ENCODE peak calls at places on chromosomes 16 and 17, in eight cellular contexts. D is testis, W is ovary, Z is A549, N is tibial nerve, R is right lobe of liver, J is adrenal gland, O is IMR-90. H is an unnamed sample. For H3K4me1, the result is how much of the 10 kb centered on the place peaks cover.

GRCh38 chr17:54899721-54900456 is 763 bp upstream of the TOM1L1 start:
- DNase-seq in R (no peak), O (peak), Z (no peak), D (no peak), J (no peak), W (no peak), N (no peak), H (no peak)

GRCh38 chr16:81526935-81527334 is 82.3 kb downstream of the CMIP start:
- DNase-seq in D (peak), N (no peak), R (no peak), O (peak), J (no peak), Z (no peak), W (peak), H (no peak)

GRCh38 chr16:24972608-24973220 is 42.5 kb downstream of the ARHGAP17 start:
- DNase-seq in J (no peak), D (no peak), R (peak), O (no peak), W (no peak), N (no peak), Z (no peak), H (no peak)

GRCh38 chr17:19719365-19720209 is 3.2 kb upstream of the SLC47A2 start:
- DNase-seq in W (no peak), O (no peak), N (no peak), D (no peak), J (no peak), R (no peak), Z (peak), H (peak)

GRCh38 chr16:67767953-67768352 is 38.4 kb downstream of the RANBP10 start:
- DNase-seq in O (peak), R (no peak), W (no peak), J (no peak), N (no peak), Z (no peak), D (no peak), H (no peak)

GRCh38 chr16:66479661-66480264 is 52.7 kb downstream of the BEAN1 start:
- DNase-seq in W (no peak), O (no peak), J (no peak), N (no peak), Z (no peak), R (peak), D (no peak), H (peak)

GRCh38 chr16:69127966-69128510 is 4.3 kb downstream of the CHTF8 start:
- DNase-seq in N (no peak), R (peak), Z (no peak), D (no peak), W (no peak), O (no peak), J (no peak), H (no peak)

GRCh38 chr16:60123387-60124023 is 1389.4 kb upstream of the GOT2 start:
- DNase-seq in D (no peak), N (no peak), J (no peak), O (no peak), Z (no peak), R (no peak), W (no peak), H (no peak)

GRCh38 chr16:31400191-31400590 is 7.1 kb downstream of the ITGAD start:
- DNase-seq in N (no peak), R (no peak), W (no peak), J (no peak), Z (no peak), D (no peak), O (no peak), H (no peak)

GRCh38 chr16:12869681-12870427 is 31.5 kb upstream of the SHISA9 start:
- DNase-seq in W (no peak), J (no peak), R (no peak), O (no peak), Z (no peak), N (no peak), D (no peak), H (no peak)

GRCh38 chr17:51833620-51834019 is 324.9 kb downstream of the CA10 start:
- DNase-seq in J (no peak), W (no peak), D (no peak), O (no peak), N (no peak), Z (no peak), R (no peak), H (no peak)

GRCh38 chr16:68299571-68300453 is 10.9 kb downstream of the SLC7A6OS start:
- DNase-seq in Z (no peak), R (no peak), J (no peak), D (no peak), O (no peak), N (no peak), W (no peak), H (no peak)

GRCh38 chr16:13291934-13292333 is 390.5 kb downstream of the SHISA9 start:
- DNase-seq in R (no peak), Z (no peak), N (no peak), O (no peak), D (no peak), W (no peak), J (no peak), H (no peak)

GRCh38 chr16:83898463-83899271 is at the start of gene MLYCD:
- DNase-seq in N (peak), R (peak), W (peak), O (peak), J (peak), Z (peak), D (peak), H (peak)

GRCh38 chr16:68760671-68761275 is 23.7 kb downstream of the CDH1 start:
- DNase-seq in J (no peak), O (peak), N (no peak), D (no peak), R (no peak), W (no peak), Z (peak), H (no peak)

GRCh38 chr16:59121411-59121810 is 387.3 kb upstream of the GOT2 start:
- DNase-seq in N (no peak), O (no peak), D (no peak), Z (no peak), J (no peak), R (no peak), W (no peak), H (no peak)

GRCh38 chr17:61399131-61400057 is at the start of gene TBX2:
- DNase-seq in R (peak), Z (peak), J (peak), W (peak), O (peak), D (peak), N (peak), H (no peak)

GRCh38 chr17:1256699-1257098 is 13.5 kb upstream of the BHLHA9 start:
- DNase-seq in N (no peak), W (no peak), J (no peak), D (no peak), O (no peak), R (no peak), Z (no peak), H (no peak)

GRCh38 chr17:41464682-41465081 is 2.5 kb downstream of the KRT32 start:
- DNase-seq in W (peak), R (no peak), Z (peak), J (no peak), O (peak), N (peak), D (peak), H (no peak)

GRCh38 chr16:72013888-72014538 is 5.5 kb downstream of the DHODH start:
- DNase-seq in Z (no peak), D (peak), R (peak), N (no peak), J (no peak), O (no peak), W (peak), H (no peak)

GRCh38 chr17:41891135-41892065 is 26.2 kb upstream of the KLHL11 start:
- DNase-seq in O (no peak), Z (no peak), N (no peak), W (no peak), D (no peak), J (no peak), R (no peak), H (no peak)

GRCh38 chr17:28717578-28718316 is at the start of gene RAB34:
- DNase-seq in N (peak), D (peak), W (peak), R (no peak), O (peak), J (peak), Z (peak), H (no peak)

GRCh38 chr17:28718990-28719433 is 773 bp upstream of the RPL23A start:
- DNase-seq in R (no peak), D (no peak), J (no peak), Z (no peak), N (peak), O (no peak), W (peak), H (no peak)

GRCh38 chr17:28718317-28718672 is 627 bp upstream of the RAB34 start:
- DNase-seq in W (no peak), R (no peak), Z (no peak), J (no peak), D (no peak), O (no peak), N (no peak), H (no peak)

GRCh38 chr17:28715217-28715616 is 2.5 kb downstream of the RAB34 start:
- DNase-seq in Z (no peak), J (no peak), D (no peak), W (no peak), N (no peak), O (no peak), R (no peak), H (no peak)

DNA sequence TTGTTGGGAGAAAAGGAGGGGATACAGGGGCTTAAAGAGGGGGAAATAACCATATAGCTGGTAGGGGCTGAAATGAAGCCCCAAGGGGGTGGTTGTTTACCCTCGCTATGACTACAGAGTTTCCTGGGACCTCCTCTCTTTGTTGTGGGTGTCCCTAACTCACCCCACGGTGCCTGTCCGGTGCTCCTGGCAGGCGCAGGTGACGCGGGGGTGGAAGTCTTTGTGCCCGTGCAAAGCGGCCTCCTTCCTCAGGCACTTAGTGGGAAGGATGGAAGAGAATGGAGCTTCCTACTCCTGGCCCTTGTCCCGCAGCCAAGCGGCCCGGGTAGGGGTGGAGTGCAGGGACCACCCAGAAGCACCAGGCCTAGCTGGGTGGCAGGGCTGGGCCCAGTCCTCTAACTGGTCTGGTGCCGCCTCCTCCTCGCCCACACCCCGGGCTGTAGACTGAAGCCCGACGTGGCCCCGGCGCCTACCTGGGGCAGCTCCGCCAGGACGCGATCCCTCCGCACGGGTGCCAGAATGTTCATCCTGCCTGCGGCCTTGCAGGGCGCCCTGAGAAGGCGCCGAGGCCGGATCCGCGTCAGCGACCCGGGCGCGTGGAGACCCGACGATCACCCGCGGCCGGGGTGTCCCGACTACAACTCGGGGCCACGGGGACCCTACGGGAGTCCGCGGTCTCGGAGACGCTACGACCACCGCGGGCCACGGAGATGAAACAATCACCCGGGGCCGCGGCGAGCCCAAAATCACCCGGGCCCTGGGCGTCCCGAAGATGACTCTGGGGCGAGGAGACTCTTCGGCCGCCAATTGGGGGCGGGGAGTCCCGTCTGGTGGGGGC is 709 bp downstream of the RAB34 start:
- DNase-seq in N (no peak), J (peak), W (peak), O (peak), D (no peak), Z (no peak), R (no peak), H (no peak)
- H3K4me1 ChIP-seq in N (under half), J (under half), W (under half), O (under half), D (under half), Z (under half), R (under half), H (under half)

DNA sequence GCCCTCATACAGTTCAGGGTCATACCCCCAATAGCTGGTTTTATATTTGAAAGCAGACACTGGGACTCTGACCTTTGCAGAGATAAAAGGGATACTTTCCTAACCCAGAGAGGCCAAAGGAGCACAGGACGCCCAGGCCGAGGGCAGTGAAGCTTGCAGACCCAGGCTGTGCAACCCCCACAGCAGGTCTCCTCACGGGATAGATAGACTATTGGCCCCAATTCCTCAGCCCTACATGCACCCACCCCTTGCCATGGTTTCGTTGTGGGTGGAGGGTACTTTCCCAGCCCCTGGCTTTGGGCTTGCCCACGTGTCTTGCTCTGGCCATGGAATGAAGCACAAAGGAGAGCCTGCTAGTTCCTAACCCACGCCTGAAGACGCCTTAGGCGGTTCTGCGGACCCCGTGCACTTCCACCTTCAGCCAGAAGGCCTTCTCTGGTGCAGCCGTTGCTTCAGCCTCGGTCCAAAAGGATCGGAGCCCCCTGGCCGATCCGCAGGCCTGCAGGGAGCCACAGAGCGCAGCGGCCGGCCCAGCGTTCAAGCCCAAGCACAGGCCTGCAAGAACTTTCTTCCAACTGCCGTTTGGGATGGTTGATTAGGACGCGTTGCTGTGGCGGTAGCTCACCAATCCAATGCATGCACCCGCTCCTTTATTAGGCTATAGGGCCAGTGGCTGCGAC is 9.8 kb upstream of the BRCA1 start:
- DNase-seq in O (no peak), W (no peak), D (no peak), R (peak), N (no peak), J (no peak), Z (no peak), H (no peak)
- TF ChIP-seq POLR2A in O (no peak), W (no peak), D (no peak), R (no peak), N (no peak), J (no peak), Z (no peak), H (no peak)

DNA sequence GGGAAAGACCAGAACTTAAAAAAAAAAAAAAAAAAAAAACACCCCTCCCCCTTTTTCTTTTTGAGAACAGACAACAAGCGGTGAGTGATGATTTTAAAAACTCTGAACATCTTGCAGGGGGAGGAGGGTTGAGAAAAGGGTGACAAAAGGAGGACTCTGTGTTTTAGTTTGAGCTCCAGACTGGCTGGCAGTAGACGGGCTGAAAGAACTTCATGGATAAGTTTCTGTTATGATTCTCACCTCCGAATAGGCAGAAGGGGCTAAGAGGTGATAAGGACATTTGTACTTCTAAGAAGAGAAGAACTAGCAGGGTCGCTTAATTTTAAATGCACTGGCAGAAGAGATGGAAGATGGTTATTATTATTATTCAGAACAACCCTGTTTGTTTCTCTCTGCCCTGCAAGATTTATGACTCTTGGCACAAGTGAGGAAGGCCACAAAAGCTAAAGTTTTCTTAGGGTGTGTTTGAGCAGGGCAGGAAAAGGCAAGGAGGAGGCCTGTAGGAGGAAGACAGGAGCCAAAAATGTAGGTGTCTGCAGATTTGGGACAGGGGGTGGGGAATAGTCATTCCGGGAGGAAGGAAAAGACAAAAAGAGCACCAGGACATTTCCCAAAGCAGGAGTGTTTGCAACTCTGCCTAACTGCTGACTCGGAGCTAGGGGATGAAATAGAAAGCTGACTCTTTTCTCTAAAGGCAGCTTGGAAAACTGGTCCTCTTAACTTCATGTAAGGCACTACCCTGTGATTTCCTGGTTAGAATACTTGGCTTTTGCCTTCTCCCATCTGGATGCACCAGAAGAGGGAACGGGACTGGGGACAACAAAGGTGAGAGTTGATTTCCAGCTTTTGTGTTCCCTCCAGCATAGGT is 11.9 kb upstream of the HOXB2 start:
- DNase-seq in Z (no peak), N (no peak), J (no peak), D (no peak), R (no peak), W (no peak), O (peak), H (no peak)
- H3K4me1 ChIP-seq in Z (under half), N (under half), J (under half), D (under half), R (under half), W (under half), O (half or more), H (under half)

GRCh38 chr17:42895185-42895555 is 5.4 kb upstream of the G6PC1 start:
- DNase-seq in O (peak), D (peak), J (peak), R (peak), W (peak), Z (peak), N (no peak), H (no peak)
- TF ChIP-seq POLR2A in O (no peak), D (no peak), J (no peak), R (no peak), W (no peak), Z (no peak), N (no peak), H (no peak)

DNA sequence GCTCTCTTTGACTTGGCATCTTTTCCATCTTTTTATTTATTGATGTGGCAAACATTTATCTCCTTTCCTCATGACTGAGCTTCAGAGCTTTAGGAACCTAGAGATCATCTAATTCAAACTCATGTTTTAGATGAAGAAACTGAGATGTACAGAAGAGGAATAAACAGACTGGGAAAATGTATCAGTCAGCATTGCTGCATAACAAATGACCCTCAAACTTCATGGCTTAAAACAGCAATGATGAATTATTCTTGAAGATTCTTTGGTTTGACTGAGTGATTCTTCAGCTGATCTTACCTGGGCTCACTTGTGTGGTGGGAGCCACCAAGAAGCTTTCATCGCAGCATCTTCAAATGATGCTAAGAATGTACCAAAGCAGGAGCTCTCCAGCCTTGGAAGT is 44.0 kb upstream of the IRF8 start:
- DNase-seq in W (no peak), D (no peak), N (no peak), Z (no peak), R (no peak), O (no peak), J (no peak), H (no peak)
- H3K4me1 ChIP-seq in W (under half), D (under half), N (under half), Z (under half), R (under half), O (under half), J (under half), H (under half)

DNA sequence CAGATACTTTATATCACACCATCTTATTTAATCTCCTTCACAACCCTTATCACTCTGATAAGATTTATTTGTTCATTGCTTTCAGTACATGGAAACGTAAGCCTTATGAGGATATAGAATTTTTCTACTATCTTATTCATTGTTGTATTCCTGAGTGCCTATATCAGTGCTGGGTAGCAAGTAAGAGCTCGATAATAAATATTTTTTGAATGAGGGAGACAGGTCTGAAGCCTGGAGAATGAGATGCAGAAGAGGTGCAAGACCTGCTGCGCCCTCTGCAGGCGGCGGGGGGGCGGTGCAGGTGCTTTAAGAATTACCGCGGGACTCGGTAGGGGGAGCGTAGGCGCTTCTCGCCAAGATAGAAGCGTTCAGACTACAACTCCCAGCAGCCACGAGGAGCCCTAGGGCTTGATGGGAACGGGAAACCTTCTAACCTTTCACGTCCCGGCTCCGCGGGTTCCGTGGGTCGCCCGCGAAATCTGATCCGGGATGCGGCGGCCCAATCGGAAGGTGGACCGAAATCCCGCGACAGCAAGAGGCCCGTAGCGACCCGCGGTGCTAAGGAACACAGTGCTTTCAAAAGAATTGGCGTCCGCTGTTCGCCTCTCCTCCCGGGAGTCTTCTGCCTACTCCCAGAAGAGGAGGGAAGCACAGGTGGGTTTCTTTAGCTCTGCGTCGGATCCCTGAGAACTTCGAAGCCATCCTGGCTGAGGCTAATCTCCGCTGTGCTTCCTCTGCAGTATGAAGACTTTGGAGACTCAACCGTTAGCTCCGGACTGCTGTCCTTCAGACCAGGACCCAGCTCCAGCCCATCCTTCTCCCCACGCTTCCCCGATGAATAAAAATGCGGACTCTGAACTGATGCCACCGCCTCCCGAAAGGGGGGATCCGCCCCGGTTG is at the start of gene WRAP53:
- DNase-seq in W (peak), J (peak), R (peak), Z (peak), O (peak), N (peak), D (peak), H (peak)
- TF ChIP-seq POLR2A in W (peak), J (peak), R (peak), Z (peak), O (peak), N (no peak), D (no peak), H (peak)